ENCODE peak calls at places on chromosomes 16 and 17, in five cellular contexts. P is iPS DF 6.9; I is effector memory CD4-positive, alpha-beta T cell; T is MM.1S; B is body of pancreas. C is an unnamed sample. For H3K9me3, the result is how much of the 10 kb centered on the place peaks cover.

GRCh38 chr17:70034158-70034557 is 40.9 kb upstream of the KCNJ16 start:
- DNase-seq in P (no peak), I (no peak), T (no peak), B (no peak), C (no peak)

GRCh38 chr17:75059369-75060345 is 12.6 kb downstream of the KCTD2 start:
- DNase-seq in P (no peak), I (no peak), T (no peak), B (no peak), C (no peak)

GRCh38 chr16:48421741-48422140 is 36.5 kb upstream of the SIAH1 start:
- DNase-seq in P (no peak), I (no peak), T (no peak), B (no peak), C (no peak)

GRCh38 chr17:81515530-81516041 is 3.0 kb upstream of the ACTG1 start:
- DNase-seq in P (no peak), I (no peak), T (peak), B (peak), C (peak)

GRCh38 chr16:1272453-1273198 is 16.8 kb downstream of the TPSD1 start:
- DNase-seq in P (no peak), I (no peak), T (no peak), B (no peak), C (no peak)

GRCh38 chr17:78498848-78499247 is 78.3 kb downstream of the DNAH17 start:
- DNase-seq in P (no peak), I (no peak), T (no peak), B (no peak), C (no peak)

GRCh38 chr17:59410049-59410437 is 78.6 kb downstream of the YPEL2 start:
- DNase-seq in P (no peak), I (no peak), T (no peak), B (no peak), C (no peak)

GRCh38 chr16:13543850-13544249 is 376.1 kb upstream of the ERCC4 start:
- DNase-seq in P (no peak), I (no peak), T (no peak), B (no peak), C (no peak)

GRCh38 chr17:49969134-49969759 is at the start of gene DLX4:
- DNase-seq in P (no peak), I (no peak), T (no peak), B (no peak), C (no peak)

GRCh38 chr17:36148559-36149295 is 27.7 kb downstream of the TBC1D3B start:
- DNase-seq in P (peak), I (peak), T (peak), B (peak), C (peak)

GRCh38 chr16:68470461-68471150 is 22.3 kb upstream of the SMPD3 start:
- DNase-seq in P (no peak), I (no peak), T (peak), B (no peak), C (no peak)

GRCh38 chr17:48026503-48027321 is 10.9 kb downstream of the COPZ2 start:
- DNase-seq in P (no peak), I (peak), T (peak), B (peak), C (peak)

GRCh38 chr16:79815049-79815448 is 214.5 kb upstream of the MAF start:
- DNase-seq in P (no peak), I (no peak), T (no peak), B (no peak), C (no peak)

GRCh38 chr17:8506145-8506544 is 70.5 kb downstream of the NDEL1 start:
- DNase-seq in P (no peak), I (no peak), T (no peak), B (no peak), C (no peak)
- H3K27ac ChIP-seq in P (no peak), I (no peak), T (no peak), B (no peak), C (no peak)

GRCh38 chr16:31745900-31746299 is 127.7 kb upstream of the ZNF267 start:
- DNase-seq in P (no peak), I (no peak), T (no peak), B (no peak), C (no peak)
- H3K9me3 ChIP-seq in P (under half), I (under half), T (under half), B (half or more), C (half or more)

GRCh38 chr17:55420776-55421178 is 858 bp downstream of the MMD start:
- DNase-seq in P (no peak), I (peak), T (no peak), B (peak), C (peak)
- H3K27ac ChIP-seq in P (no peak), I (peak), T (no peak), B (peak), C (peak)

DNA sequence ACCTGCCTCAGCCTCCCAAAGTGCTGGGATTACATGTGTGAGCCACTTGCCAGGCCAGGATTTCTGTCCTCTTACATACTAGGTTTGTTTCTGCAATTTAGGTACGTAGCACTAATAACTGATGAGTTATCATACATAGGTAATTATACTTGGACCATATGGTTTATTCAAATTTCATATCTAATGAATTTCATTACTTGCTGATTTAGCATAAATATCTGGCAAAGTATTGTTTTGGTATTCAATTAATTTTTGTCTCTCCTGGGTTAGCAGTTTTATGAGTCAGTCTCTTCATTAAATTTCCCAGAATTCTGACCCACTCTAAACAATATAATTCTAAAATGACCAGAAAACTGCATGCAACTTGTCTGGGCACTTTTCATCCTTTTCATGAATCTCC is 2146.5 kb downstream of the TP53TG3F start:
- DNase-seq in P (no peak), I (no peak), T (no peak), B (no peak), C (no peak)
- H3K9me3 ChIP-seq in P (under half), I (under half), T (under half), B (under half), C (under half)

GRCh38 chr17:18866866-18867813 is 9.2 kb downstream of the PRPSAP2 start:
- DNase-seq in P (no peak), I (no peak), T (no peak), B (no peak), C (no peak)
- H3K27ac ChIP-seq in P (no peak), I (no peak), T (no peak), B (no peak), C (no peak)

GRCh38 chr16:15973997-15974396 is 24.6 kb downstream of the ABCC1 start:
- DNase-seq in P (no peak), I (no peak), T (no peak), B (no peak), C (no peak)
- H3K9me3 ChIP-seq in P (under half), I (under half), T (under half), B (under half), C (under half)

GRCh38 chr17:80191720-80192265 is 22.0 kb downstream of the CARD14 start:
- DNase-seq in P (no peak), I (no peak), T (no peak), B (no peak), C (no peak)
- H3K27ac ChIP-seq in P (no peak), I (no peak), T (no peak), B (peak), C (no peak)

DNA sequence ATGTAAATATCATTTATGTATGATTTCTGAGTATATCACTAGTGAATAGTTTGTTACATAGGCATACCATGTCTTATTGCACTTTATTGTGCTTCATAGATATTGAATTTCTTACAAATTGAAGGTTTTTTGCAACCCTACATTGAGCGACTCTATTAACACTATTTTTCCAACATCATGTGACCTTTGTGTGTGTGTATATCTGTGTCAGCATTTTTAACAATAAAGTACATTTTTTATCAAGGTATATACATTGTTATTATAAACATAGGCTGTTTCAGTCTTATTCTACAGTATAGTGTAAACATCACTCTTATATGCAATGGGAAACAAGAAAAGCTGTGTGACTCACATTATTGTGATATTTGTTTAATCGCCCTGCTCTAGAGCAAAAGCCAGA is 1944.9 kb downstream of the TP53TG3F start:
- DNase-seq in P (no peak), I (no peak), T (no peak), B (no peak), C (no peak)
- H3K9me3 ChIP-seq in P (under half), I (under half), T (under half), B (under half), C (under half)

GRCh38 chr17:34121311-34121710 is 133.8 kb upstream of the CCL2 start:
- DNase-seq in P (no peak), I (no peak), T (no peak), B (no peak), C (no peak)

GRCh38 chr17:34116306-34116705 is 138.8 kb upstream of the CCL2 start:
- DNase-seq in P (no peak), I (no peak), T (no peak), B (no peak), C (no peak)

GRCh38 chr17:34117811-34118210 is 137.3 kb upstream of the CCL2 start:
- DNase-seq in P (no peak), I (no peak), T (no peak), B (no peak), C (no peak)

GRCh38 chr17:34117332-34117731 is 137.8 kb upstream of the CCL2 start:
- DNase-seq in P (no peak), I (no peak), T (no peak), B (no peak), C (no peak)

DNA sequence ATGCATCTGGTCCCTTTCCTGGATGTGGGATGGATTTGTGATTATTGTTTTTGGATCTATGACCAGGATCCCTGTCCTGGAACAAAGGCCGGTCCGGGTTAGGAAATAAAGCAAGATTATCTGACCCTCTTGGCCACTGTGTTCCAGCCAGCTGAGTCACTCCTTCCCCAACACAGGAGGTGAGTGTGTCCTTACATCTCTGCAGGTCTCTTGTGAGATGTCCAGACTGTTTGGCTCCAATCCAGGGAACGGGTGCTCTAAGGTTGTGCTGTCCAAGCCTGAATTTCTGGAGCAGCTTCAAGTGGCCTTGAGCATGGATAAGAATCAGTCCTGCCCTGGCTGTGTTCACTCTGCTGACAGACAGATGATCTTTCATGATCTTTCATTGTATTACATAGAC is 136.5 kb upstream of the CCL2 start:
- DNase-seq in P (no peak), I (no peak), T (no peak), B (no peak), C (no peak)
- H3K27ac ChIP-seq in P (no peak), I (no peak), T (no peak), B (no peak), C (no peak)

GRCh38 chr17:83041305-83041704 is 38.1 kb upstream of the METRNL start:
- DNase-seq in P (no peak), I (no peak), T (no peak), B (no peak), C (no peak)
- H3K9me3 ChIP-seq in P (under half), I (under half), T (under half), B (under half), C (under half)